ENCODE peak calls at places on chromosome 19, in six cellular contexts. H is GM12892, J is H1, A is SK-N-SH, D is K562, L is HepG2. Y is an unnamed sample.
A peak's percentile ranks its signal among the peaks of the same experiment; 100 is the strongest.

GRCh38 chr19:47682939-47683338 is 30.3 kb upstream of the EHD2 start:
- DNase-seq in H (no peak), J (no peak), A (no peak), D (no peak), L (no peak), Y (no peak)

GRCh38 chr19:42335374-42335936 is 10.0 kb downstream of the MEGF8 start:
- DNase-seq in H (no peak), J (no peak), A (no peak), D (no peak), L (no peak), Y (no peak)

GRCh38 chr19:34277244-34277643 is 22.9 kb downstream of the GARRE1 start:
- DNase-seq in H (no peak), J (no peak), A (no peak), D (no peak), L (no peak), Y (no peak)

GRCh38 chr19:10419200-10419645 is 1.1 kb upstream of the PDE4A start:
- DNase-seq in H (no peak), J (no peak), A (peak; percentile 51), D (peak; percentile 73), L (no peak), Y (no peak)

GRCh38 chr19:21396893-21397572 is at the start of gene ZNF493:
- DNase-seq in H (peak; percentile 51), J (peak; percentile 87), A (peak; percentile 82), D (peak; percentile 87), L (peak; percentile 95), Y (peak; percentile 48)

GRCh38 chr19:19064811-19065745 is 1.3 kb downstream of the SLC25A42 start:
- DNase-seq in H (no peak), J (no peak), A (peak; percentile 56), D (peak; percentile 29), L (no peak), Y (no peak)

GRCh38 chr19:50224986-50225747 is 21.7 kb downstream of the MYH14 start:
- DNase-seq in H (no peak), J (no peak), A (no peak), D (no peak), L (no peak), Y (no peak)

GRCh38 chr19:947707-948533 is 22.1 kb downstream of the ARID3A start:
- DNase-seq in H (peak; percentile 94), J (no peak), A (no peak), D (no peak), L (no peak), Y (peak; percentile 95)

GRCh38 chr19:4684312-4685095 is 14.4 kb upstream of the MYDGF start:
- DNase-seq in H (no peak), J (no peak), A (no peak), D (no peak), L (no peak), Y (no peak)

GRCh38 chr19:38661166-38661565 is 13.7 kb downstream of the ACTN4 start:
- DNase-seq in H (no peak), J (no peak), A (no peak), D (no peak), L (no peak), Y (no peak)

GRCh38 chr19:54356444-54357056 is 8.2 kb downstream of the LAIR1 start:
- DNase-seq in H (no peak), J (no peak), A (no peak), D (no peak), L (no peak), Y (no peak)

DNA sequence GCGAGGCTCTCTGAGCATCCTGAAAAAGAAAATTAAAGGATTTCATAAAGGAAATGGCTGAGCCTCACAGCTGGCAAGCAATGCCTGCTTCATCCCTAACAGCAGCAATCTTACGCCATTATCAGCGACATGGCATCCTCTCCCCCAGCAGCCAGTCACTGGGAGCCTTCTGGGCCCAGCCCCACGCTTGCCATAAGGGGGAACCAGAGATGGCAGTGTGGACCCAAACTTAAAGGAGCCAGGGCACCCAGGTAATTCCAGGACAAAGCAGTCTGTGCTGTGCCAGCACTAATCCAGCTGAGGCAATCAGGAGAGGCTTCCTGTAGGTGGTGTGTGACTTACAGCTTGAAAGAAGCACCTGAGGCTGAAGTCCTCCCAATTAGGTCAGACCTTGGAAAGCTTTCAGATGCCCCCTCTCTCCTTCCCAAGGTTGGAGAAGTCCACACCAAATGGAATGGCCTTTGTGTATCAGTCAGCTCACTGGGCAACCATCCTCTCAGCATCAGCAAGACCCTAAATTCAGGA is 10.3 kb downstream of the VSTM2B start:
- DNase-seq in H (no peak), J (no peak), A (no peak), D (no peak), L (no peak), Y (no peak)
- TF ChIP-seq TAF1 in H (no peak), J (no peak), A (no peak), D (no peak), L (no peak), Y (no peak)

DNA sequence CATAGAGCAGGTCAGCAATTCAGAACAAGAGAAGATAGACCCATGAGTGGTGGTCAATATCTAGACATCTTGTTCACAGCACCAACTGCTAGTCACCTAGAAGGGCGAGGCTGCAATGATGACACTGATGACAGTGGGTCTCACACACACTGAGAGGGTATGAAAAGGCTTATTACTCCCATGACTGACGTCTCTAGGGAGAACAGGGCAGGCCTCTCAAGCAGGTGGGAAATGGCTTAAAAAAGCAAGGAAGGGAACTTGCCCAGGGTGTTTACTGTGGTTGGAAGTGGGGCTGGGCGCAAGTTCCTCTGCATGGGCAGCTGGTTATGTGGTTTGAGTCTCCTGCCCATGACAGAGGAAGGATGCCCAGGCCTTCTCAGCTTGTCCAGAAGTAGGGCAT is 33.8 kb downstream of the ZNF44 start:
- DNase-seq in H (no peak), J (no peak), A (no peak), D (no peak), L (no peak), Y (no peak)
- TF ChIP-seq TAF1 in H (no peak), J (no peak), A (no peak), D (no peak), L (no peak), Y (no peak)

GRCh38 chr19:56966697-56967299 is 126.3 kb upstream of the PEG3 start:
- DNase-seq in H (no peak), J (no peak), A (no peak), D (no peak), L (no peak), Y (no peak)

GRCh38 chr19:56971230-56971629 is 130.7 kb upstream of the PEG3 start:
- DNase-seq in H (no peak), J (no peak), A (no peak), D (no peak), L (no peak), Y (no peak)

GRCh38 chr19:56972291-56972914 is 131.9 kb upstream of the PEG3 start:
- DNase-seq in H (no peak), J (no peak), A (no peak), D (no peak), L (no peak), Y (no peak)

GRCh38 chr19:56966225-56966696 is 125.7 kb upstream of the PEG3 start:
- DNase-seq in H (no peak), J (no peak), A (peak; percentile 29), D (no peak), L (peak; percentile 75), Y (no peak)

DNA sequence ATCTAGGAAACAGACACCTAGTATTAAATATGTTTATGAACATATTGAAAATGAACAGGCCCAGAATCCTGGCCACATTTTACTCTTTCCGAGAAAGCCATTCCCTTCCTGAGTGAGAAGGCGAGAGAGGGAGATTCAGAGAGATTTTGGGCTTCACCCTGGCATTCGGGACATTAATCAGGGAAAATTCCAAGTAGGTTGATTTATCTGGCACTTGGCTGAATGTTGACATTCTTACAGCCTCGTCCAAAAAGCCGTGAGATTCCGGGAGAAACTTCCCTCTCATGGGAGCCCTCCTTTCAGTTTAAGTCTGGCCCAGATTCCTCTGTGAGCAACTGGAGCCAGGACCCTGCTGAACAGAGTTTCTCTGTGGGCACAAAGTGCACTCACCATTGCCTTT is 129.2 kb upstream of the PEG3 start:
- DNase-seq in H (no peak), J (no peak), A (no peak), D (no peak), L (no peak), Y (no peak)
- TF ChIP-seq TAF1 in H (no peak), J (no peak), A (no peak), D (no peak), L (no peak), Y (no peak)

DNA sequence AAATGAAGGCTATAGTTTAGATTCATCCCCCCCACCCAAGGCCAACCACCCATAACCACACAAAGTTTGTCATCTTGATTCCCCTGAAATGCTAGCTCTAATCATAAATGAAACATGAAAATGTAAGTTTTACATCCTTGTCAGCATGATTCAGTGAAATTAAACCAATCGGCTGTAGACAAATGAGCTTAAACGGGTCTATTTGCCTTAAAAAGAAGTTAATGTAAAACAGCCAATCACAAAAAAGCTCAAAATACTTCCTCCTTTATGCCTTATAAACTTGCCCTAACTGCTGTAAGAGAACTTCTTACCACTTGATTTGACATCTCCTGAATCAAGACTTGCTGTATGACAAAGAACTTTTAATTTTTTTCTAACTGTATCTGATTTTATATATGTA is 34.5 kb upstream of the MRI1 start:
- DNase-seq in H (no peak), J (no peak), A (no peak), D (no peak), L (no peak), Y (no peak)
- TF ChIP-seq TAF1 in H (no peak), J (no peak), A (no peak), D (no peak), L (no peak), Y (no peak)

GRCh38 chr19:52600639-52601024 is 30.5 kb downstream of the ZNF701 start:
- DNase-seq in H (no peak), J (no peak), A (no peak), D (no peak), L (peak; percentile 54), Y (no peak)
- TF ChIP-seq TAF1 in H (no peak), J (no peak), A (no peak), D (no peak), L (no peak), Y (no peak)

DNA sequence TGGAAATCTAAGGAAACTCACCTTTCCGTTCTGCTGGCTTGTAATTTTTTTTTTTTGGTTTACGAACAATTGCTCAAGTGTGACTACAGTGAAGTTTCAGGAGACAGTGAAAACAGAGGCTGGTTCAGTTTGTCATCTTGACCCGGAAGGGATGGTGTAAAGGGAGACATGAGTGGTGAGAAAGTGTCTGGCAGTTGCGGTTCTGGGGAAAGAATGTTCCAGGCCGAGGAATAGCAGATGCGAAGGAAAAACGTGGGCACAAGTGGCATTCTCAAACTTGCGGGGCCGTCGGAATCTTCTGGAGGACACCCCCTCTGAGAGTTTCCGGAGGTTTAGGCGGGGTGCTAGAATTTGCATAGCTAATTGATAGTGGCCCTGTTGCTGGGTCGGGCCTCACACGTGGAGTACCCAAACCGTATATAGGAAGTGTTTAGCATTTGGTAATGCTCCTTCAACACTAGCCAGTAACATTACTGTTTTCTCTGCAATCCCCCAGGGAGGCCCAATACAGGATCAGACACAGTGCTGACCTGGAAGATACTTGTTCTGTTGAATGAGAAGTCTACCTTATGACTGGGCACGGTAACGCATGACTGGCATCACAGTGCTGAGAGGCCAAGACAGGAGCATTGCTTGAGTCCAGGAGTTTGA is 2.8 kb upstream of the TNFSF9 start:
- DNase-seq in H (peak; percentile 70), J (no peak), A (no peak), D (no peak), L (no peak), Y (peak; percentile 59)
- TF ChIP-seq TAF1 in H (no peak), J (no peak), A (no peak), D (no peak), L (no peak), Y (peak; percentile 35)

GRCh38 chr19:46471778-46472543 is 598 bp upstream of the PNMA8A start:
- DNase-seq in H (no peak), J (no peak), A (no peak), D (no peak), L (no peak), Y (no peak)
- TF ChIP-seq TAF1 in H (no peak), J (no peak), A (no peak), D (no peak), L (no peak), Y (no peak)